ENCODE peak calls at places on chromosome 19, in six cellular contexts. One of them, this sample, is unnamed.

GRCh38 chr19:48495391-48495790 is 16.2 kb downstream of the LMTK3 start:
- DNase-seq in AG04450: no peak
- DNase-seq in stimulated activated CD4-positive, alpha-beta T cell treated with anti-CD3 and anti-CD28 coated beads, TNF-alpha, amount 100 ng/mL, for 1 hour: no peak
- DNase-seq in HCT116: no peak
- DNase-seq in NB4: peak; percentile 82
- DNase-seq in T-cell: no peak
- DNase-seq in this sample: no peak

GRCh38 chr19:52086481-52086880 is 9.1 kb downstream of the ZNF841 start:
- DNase-seq in NB4: peak; percentile 34
- DNase-seq in stimulated activated CD4-positive, alpha-beta T cell treated with anti-CD3 and anti-CD28 coated beads, TNF-alpha, amount 100 ng/mL, for 1 hour: no peak
- DNase-seq in T-cell: no peak
- DNase-seq in HCT116: no peak
- DNase-seq in AG04450: no peak
- DNase-seq in this sample: no peak

GRCh38 chr19:5575553-5575952 is 7.8 kb upstream of the TINCR start:
- DNase-seq in stimulated activated CD4-positive, alpha-beta T cell treated with anti-CD3 and anti-CD28 coated beads, TNF-alpha, amount 100 ng/mL, for 1 hour: no peak
- DNase-seq in AG04450: no peak
- DNase-seq in T-cell: no peak
- DNase-seq in HCT116: no peak
- DNase-seq in NB4: no peak
- DNase-seq in this sample: no peak

GRCh38 chr19:29714371-29714952 is 599 bp downstream of the C19orf12 start:
- DNase-seq in HCT116: no peak
- DNase-seq in stimulated activated CD4-positive, alpha-beta T cell treated with anti-CD3 and anti-CD28 coated beads, TNF-alpha, amount 100 ng/mL, for 1 hour: no peak
- DNase-seq in NB4: peak; percentile 13
- DNase-seq in AG04450: no peak
- DNase-seq in T-cell: peak; percentile 75
- DNase-seq in this sample: no peak

GRCh38 chr19:40594251-40594650 is 6.9 kb upstream of the LTBP4 start:
- DNase-seq in AG04450: no peak
- DNase-seq in T-cell: no peak
- DNase-seq in NB4: no peak
- DNase-seq in HCT116: no peak
- DNase-seq in stimulated activated CD4-positive, alpha-beta T cell treated with anti-CD3 and anti-CD28 coated beads, TNF-alpha, amount 100 ng/mL, for 1 hour: no peak
- DNase-seq in this sample: no peak

GRCh38 chr19:6238643-6239281 is 41.0 kb downstream of the MLLT1 start:
- DNase-seq in NB4: no peak
- DNase-seq in T-cell: no peak
- DNase-seq in HCT116: no peak
- DNase-seq in AG04450: no peak
- DNase-seq in stimulated activated CD4-positive, alpha-beta T cell treated with anti-CD3 and anti-CD28 coated beads, TNF-alpha, amount 100 ng/mL, for 1 hour: no peak
- DNase-seq in this sample: no peak

GRCh38 chr19:6215701-6216235 is 64.0 kb downstream of the MLLT1 start:
- DNase-seq in stimulated activated CD4-positive, alpha-beta T cell treated with anti-CD3 and anti-CD28 coated beads, TNF-alpha, amount 100 ng/mL, for 1 hour: no peak
- DNase-seq in NB4: no peak
- DNase-seq in T-cell: no peak
- DNase-seq in AG04450: no peak
- DNase-seq in HCT116: no peak
- DNase-seq in this sample: no peak

GRCh38 chr19:16232127-16232526 is 34.4 kb downstream of the AP1M1 start:
- DNase-seq in stimulated activated CD4-positive, alpha-beta T cell treated with anti-CD3 and anti-CD28 coated beads, TNF-alpha, amount 100 ng/mL, for 1 hour: no peak
- DNase-seq in NB4: no peak
- DNase-seq in HCT116: no peak
- DNase-seq in AG04450: no peak
- DNase-seq in T-cell: no peak
- DNase-seq in this sample: no peak

GRCh38 chr19:44741841-44742352 is 6.6 kb upstream of the BCL3 start:
- DNase-seq in AG04450: peak; percentile 98
- DNase-seq in stimulated activated CD4-positive, alpha-beta T cell treated with anti-CD3 and anti-CD28 coated beads, TNF-alpha, amount 100 ng/mL, for 1 hour: no peak
- DNase-seq in NB4: peak; percentile 96
- DNase-seq in T-cell: no peak
- DNase-seq in HCT116: peak; percentile 98
- DNase-seq in this sample: peak; percentile 89

GRCh38 chr19:36084231-36085009 is 26.5 kb upstream of the OVOL3 start:
- DNase-seq in stimulated activated CD4-positive, alpha-beta T cell treated with anti-CD3 and anti-CD28 coated beads, TNF-alpha, amount 100 ng/mL, for 1 hour: no peak
- DNase-seq in T-cell: no peak
- DNase-seq in AG04450: no peak
- DNase-seq in HCT116: no peak
- DNase-seq in NB4: no peak
- DNase-seq in this sample: no peak